ENCODE peak calls at places on chromosomes 13 and 19, in eight cellular contexts. V is A673, H is Peyer's patch, Z is iPS DF 6.9, G is tibial nerve, K is vagina, U is esophagus squamous epithelium, C is astrocyte. M is an unnamed sample.

GRCh38 chr13:80476953-80477352 is 136.0 kb upstream of the SPRY2 start:
- DNase-seq in V (no peak), H (no peak), Z (no peak), G (no peak), K (no peak), U (no peak), C (no peak), M (no peak)

GRCh38 chr19:41908724-41909464 is 19.4 kb downstream of the ERFL start:
- DNase-seq in V (no peak), H (no peak), Z (no peak), G (no peak), K (no peak), U (no peak), C (no peak), M (no peak)

GRCh38 chr13:104875008-104875762 is 1660.3 kb downstream of the EFNB2 start:
- DNase-seq in V (no peak), H (no peak), Z (no peak), G (no peak), K (no peak), U (no peak), C (no peak), M (no peak)

GRCh38 chr13:99075268-99076191 is 97.7 kb upstream of the DOCK9 start:
- DNase-seq in V (no peak), H (no peak), Z (no peak), G (no peak), K (no peak), U (no peak), C (no peak), M (no peak)

GRCh38 chr19:19179548-19180441 is 9.7 kb upstream of the MEF2B start:
- DNase-seq in V (no peak), H (no peak), Z (no peak), G (no peak), K (no peak), U (no peak), C (peak; percentile 8), M (no peak)

GRCh38 chr19:17777840-17778620 is 16.9 kb upstream of the B3GNT3 start:
- DNase-seq in V (peak; percentile 59), H (peak; percentile 62), Z (no peak), G (no peak), K (no peak), U (no peak), C (no peak), M (no peak)

GRCh38 chr13:20401958-20402856 is 123.5 kb downstream of the CRYL1 start:
- DNase-seq in V (no peak), H (no peak), Z (no peak), G (no peak), K (peak; percentile 95), U (no peak), C (peak; percentile 79), M (no peak)

GRCh38 chr19:4985551-4985991 is 16.7 kb downstream of the KDM4B start:
- DNase-seq in V (no peak), H (no peak), Z (no peak), G (no peak), K (no peak), U (no peak), C (no peak), M (no peak)

GRCh38 chr13:113400621-113401451 is 36.9 kb upstream of the GRTP1 start:
- DNase-seq in V (no peak), H (no peak), Z (no peak), G (no peak), K (no peak), U (no peak), C (no peak), M (peak; percentile 60)

GRCh38 chr19:46225558-46226004 is 4.0 kb upstream of the IGFL1 start:
- DNase-seq in V (no peak), H (no peak), Z (no peak), G (no peak), K (no peak), U (no peak), C (peak; percentile 10), M (no peak)

GRCh38 chr19:46229442-46229841 is at the start of gene IGFL1:
- DNase-seq in V (no peak), H (no peak), Z (no peak), G (no peak), K (no peak), U (no peak), C (no peak), M (no peak)

GRCh38 chr19:46224773-46225172 is 4.8 kb upstream of the IGFL1 start:
- DNase-seq in V (no peak), H (no peak), Z (no peak), G (no peak), K (no peak), U (no peak), C (no peak), M (no peak)

GRCh38 chr19:46221981-46222610 is 7.4 kb upstream of the IGFL1 start:
- DNase-seq in V (peak; percentile 34), H (no peak), Z (no peak), G (peak; percentile 25), K (peak; percentile 96), U (no peak), C (peak; percentile 63), M (no peak)

DNA sequence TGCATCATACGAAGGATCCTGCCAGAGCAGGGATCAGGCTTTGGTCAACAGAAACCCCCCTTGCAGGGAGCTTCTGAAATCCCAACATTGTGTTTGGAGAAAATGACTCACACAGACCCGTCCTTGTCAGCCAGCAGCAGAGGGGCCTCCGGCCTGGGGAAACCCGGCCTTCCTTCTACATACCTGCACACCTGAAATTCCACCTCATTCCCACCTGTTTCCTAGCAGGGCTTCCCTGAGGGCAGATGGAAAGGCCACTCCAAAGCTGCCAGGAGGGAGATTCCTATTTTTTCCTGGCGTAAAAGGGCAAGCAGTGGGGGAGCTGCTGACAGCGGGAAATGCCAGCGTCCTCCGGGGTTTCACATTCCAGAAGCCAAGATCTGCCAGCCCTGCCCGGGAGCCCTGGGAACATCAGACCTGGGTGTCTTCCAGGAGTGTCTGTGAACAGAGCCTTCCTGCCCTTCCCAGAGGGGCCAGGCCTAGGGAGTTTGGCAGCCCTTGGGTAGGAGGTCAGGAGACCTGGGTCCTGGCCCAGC is 3.0 kb upstream of the IGFL1 start:
- DNase-seq in V (no peak), H (no peak), Z (no peak), G (no peak), K (no peak), U (no peak), C (no peak), M (no peak)
- H3K27me3 ChIP-seq in V (peaks cover 80% of the 10 kb centered on the region), H (no peaks in the 10 kb centered on the region), Z (no peaks in the 10 kb centered on the region), G (peaks cover 57% of the 10 kb centered on the region), K (no peaks in the 10 kb centered on the region), U (no peaks in the 10 kb centered on the region), C (peaks cover 62% of the 10 kb centered on the region), M (peaks cover 69% of the 10 kb centered on the region)

GRCh38 chr13:46197299-46197975 is 14.3 kb upstream of the LRRC63 start:
- DNase-seq in V (no peak), H (no peak), Z (no peak), G (no peak), K (no peak), U (no peak), C (no peak), M (no peak)

GRCh38 chr13:46202956-46203355 is 8.8 kb upstream of the LRRC63 start:
- DNase-seq in V (no peak), H (no peak), Z (no peak), G (no peak), K (no peak), U (no peak), C (no peak), M (no peak)

GRCh38 chr13:46206138-46206537 is 5.6 kb upstream of the LRRC63 start:
- DNase-seq in V (no peak), H (no peak), Z (no peak), G (no peak), K (no peak), U (no peak), C (no peak), M (no peak)

GRCh38 chr13:46198794-46199193 is 12.9 kb upstream of the LRRC63 start:
- DNase-seq in V (no peak), H (no peak), Z (no peak), G (no peak), K (no peak), U (no peak), C (no peak), M (no peak)

DNA sequence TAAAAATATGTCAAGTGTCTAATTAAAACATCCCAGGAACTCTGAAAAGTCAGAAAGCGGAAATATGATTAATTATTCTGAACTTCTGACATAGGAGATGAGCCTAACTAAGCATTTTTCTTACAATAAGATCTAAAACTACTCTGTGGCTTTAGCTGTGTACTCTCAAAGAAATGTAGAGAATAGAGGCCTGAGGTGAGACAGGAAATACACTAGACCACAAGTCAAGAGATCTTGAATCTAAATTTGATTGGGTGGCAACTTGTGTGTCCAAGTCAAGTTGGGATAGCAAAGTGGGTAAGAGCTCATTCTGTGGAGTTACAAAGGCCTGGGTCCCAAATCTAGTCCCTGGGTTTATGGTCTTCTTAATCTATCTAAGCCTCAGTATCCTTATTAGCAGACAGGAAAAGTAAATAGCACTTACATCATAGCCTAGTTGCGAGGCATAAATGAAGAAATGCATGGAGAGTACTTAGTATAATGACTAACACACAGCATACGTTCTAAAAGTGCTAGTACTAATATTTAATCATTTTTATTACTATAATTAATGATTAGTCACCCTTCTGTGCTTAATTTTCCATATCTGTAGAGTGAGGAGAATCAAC is 9.4 kb upstream of the LRRC63 start:
- DNase-seq in V (no peak), H (no peak), Z (no peak), G (no peak), K (no peak), U (no peak), C (no peak), M (no peak)
- H3K27ac ChIP-seq in V (no peak overlapping the region), H (no peak overlapping the region), Z (no peak overlapping the region), G (no peak overlapping the region), K (no peak overlapping the region), U (no peak overlapping the region), C (no peak overlapping the region), M (no peak overlapping the region)

GRCh38 chr13:112078879-112079526 is 12.1 kb downstream of the SOX1 start:
- DNase-seq in V (peak; percentile 76), H (no peak), Z (no peak), G (no peak), K (peak; percentile 49), U (no peak), C (no peak), M (no peak)
- H3K27me3 ChIP-seq in V (peaks cover 23% of the 10 kb centered on the region), H (no peaks in the 10 kb centered on the region), Z (peaks cover 24% of the 10 kb centered on the region), G (peaks cover 66% of the 10 kb centered on the region), K (peaks cover 5% of the 10 kb centered on the region), U (peaks cover 8% of the 10 kb centered on the region), C (peaks cover 19% of the 10 kb centered on the region), M (peaks cover 64% of the 10 kb centered on the region)

DNA sequence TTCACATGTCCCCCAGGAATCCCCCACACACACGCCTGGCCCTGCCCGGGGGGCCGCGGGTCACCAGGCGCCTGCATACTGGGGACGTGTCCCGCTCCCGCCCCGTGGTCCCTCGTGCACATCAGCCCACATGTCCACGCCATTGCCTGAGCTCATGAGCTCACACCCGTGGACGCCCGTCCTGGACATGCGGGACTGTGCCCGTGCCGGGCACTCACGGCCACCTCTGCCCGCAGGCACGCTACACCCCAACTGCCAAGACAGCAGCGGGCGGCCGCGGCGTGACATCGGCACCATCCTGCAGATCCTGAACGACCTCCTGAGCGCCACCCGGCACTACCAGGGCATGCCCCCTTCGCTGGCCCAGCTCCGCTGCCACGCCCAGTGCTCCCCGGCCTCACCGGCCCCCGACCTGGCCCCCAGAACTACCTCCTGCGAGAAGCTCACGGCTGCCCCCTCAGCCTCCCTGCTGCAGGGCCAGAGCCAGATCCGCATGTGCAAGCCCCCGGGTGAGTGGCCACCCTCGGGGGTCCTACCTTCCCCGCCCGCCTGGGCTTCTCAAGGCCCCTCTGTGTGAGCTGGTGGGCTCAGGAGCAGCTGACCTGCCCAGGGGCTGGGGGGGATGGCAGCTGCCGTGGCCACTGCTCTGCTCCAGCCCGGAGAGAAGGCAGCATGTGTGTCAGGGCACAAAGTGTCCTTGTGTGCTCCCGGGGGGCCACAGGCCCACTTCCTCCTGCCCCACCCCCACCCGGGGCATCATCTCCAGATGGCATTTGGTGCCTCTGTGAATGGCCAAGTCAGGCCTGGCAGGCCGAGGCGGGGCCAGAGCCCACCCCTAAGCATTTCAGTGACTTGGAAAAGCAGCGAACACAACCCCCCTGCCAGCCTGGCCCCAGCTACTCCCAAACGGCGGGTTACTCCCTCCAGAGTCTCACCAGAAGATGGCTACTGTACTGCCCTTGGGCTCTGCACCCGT is 7.1 kb downstream of the MIDN start:
- DNase-seq in V (peak; percentile 51), H (no peak), Z (no peak), G (no peak), K (no peak), U (no peak), C (no peak), M (no peak)
- H3K27ac ChIP-seq in V (peak overlapping the region; percentile 96), H (peak overlapping the region; percentile 100), Z (no peak overlapping the region), G (peak overlapping the region; percentile 99), K (peak overlapping the region; percentile 100), U (peak overlapping the region; percentile 99), C (peak overlapping the region; percentile 89), M (peak overlapping the region; percentile 99)

M was measured in suprapubic skin.